ENCODE peak calls at places on chromosome 16, in four cellular contexts. P, Q, G and H are unnamed samples.
A peak's percentile ranks its signal among the peaks of the same experiment; 100 is the strongest.

GRCh38 chr16:30842971-30843370 is 50.9 kb downstream of the BCL7C start:
- DNase-seq in P (no peak), Q (no peak), G (no peak), H (no peak)

GRCh38 chr16:88773812-88774291 is 11.2 kb downstream of the PIEZO1 start:
- DNase-seq in P (no peak), Q (peak; percentile 81), G (peak; percentile 46), H (no peak)

GRCh38 chr16:22318690-22319358 is 21.6 kb downstream of the POLR3E start:
- DNase-seq in P (no peak), Q (no peak), G (peak; percentile 43), H (no peak)

GRCh38 chr16:27237229-27238015 is 31.1 kb downstream of the NSMCE1 start:
- DNase-seq in P (no peak), Q (no peak), G (peak; percentile 42), H (peak; percentile 49)

GRCh38 chr16:71368958-71369357 is 10.4 kb downstream of the CALB2 start:
- DNase-seq in P (no peak), Q (no peak), G (no peak), H (no peak)

GRCh38 chr16:11016524-11016988 is 72.2 kb downstream of the CLEC16A start:
- DNase-seq in P (no peak), Q (no peak), G (no peak), H (no peak)

GRCh38 chr16:49588061-49588460 is 214.5 kb downstream of the C16orf78 start:
- DNase-seq in P (no peak), Q (no peak), G (peak; percentile 5), H (no peak)

GRCh38 chr16:31113420-31114124 is 3.9 kb upstream of the KAT8 start:
- DNase-seq in P (no peak), Q (no peak), G (no peak), H (no peak)

GRCh38 chr16:89607453-89607852 is 6.0 kb upstream of the DPEP1 start:
- DNase-seq in P (no peak), Q (no peak), G (no peak), H (no peak)

GRCh38 chr16:21233521-21234150 is at the start of gene ANKS4B:
- DNase-seq in P (no peak), Q (no peak), G (peak; percentile 29), H (no peak)

GRCh38 chr16:24022797-24023196 is 187.0 kb downstream of the PRKCB start:
- DNase-seq in P (no peak), Q (no peak), G (no peak), H (no peak)

GRCh38 chr16:77807-78443 is at the start of gene MPG:
- DNase-seq in P (no peak), Q (peak; percentile 87), G (peak; percentile 87), H (peak; percentile 77)

GRCh38 chr16:77273-77806 is 685 bp upstream of the MPG start:
- DNase-seq in P (no peak), Q (peak; percentile 38), G (peak; percentile 39), H (no peak)

GRCh38 chr16:76535-77272 is 1.3 kb upstream of the MPG start:
- DNase-seq in P (no peak), Q (no peak), G (peak; percentile 66), H (no peak)

GRCh38 chr16:79146-80054 is 1.4 kb downstream of the MPG start:
- DNase-seq in P (no peak), Q (no peak), G (no peak), H (no peak)

GRCh38 chr16:78444-79145 is 570 bp downstream of the MPG start:
- DNase-seq in P (no peak), Q (peak; percentile 54), G (no peak), H (no peak)
- H3K4me1 ChIP-seq in P (peaks cover 42% of the 10 kb centered on the region), Q (peaks cover 25% of the 10 kb centered on the region), G (peaks cover 67% of the 10 kb centered on the region), H (peaks cover 12% of the 10 kb centered on the region)

DNA sequence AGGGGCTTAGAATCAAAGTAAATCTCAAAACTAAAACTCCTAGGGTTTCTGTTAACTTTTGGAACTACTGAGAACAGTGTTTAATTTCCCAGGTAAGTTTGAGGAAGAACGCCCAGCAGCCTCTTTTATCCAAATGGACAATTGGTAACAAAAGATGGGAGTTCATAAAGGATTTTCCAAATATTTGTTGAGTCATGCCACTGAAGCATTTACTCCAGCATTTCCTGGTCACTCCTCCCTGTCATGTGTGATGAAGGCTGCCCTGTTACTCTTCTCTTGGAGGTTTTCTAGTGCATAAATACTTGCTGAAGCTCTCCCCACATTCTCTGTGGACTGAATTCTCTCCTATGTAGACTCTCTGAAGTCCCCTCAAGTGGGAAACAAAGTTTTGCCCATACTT is 16.5 kb downstream of the ZNF75A start:
- DNase-seq in P (no peak), Q (no peak), G (no peak), H (no peak)
- TF ChIP-seq CTCF in P (no peak), Q (no peak), G (no peak), H (no peak)

DNA sequence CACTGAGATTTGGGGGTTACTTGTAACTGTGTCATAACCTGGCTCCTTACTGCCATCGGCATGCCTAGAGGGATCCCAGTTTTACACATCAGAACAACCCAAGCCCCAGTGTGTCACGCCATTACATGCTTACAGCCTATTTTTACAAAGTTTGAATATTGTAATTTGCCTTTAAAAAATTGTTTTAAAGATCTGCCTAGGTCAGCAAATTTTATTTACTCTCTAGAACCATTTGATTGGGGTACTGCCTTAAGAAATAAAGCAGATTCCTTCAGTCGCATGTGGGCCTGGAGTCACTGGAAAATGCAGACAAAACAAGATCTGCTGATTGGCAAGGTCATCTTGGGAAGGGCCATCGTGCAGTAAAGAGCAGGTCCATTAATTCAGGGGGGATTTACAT is 566.9 kb downstream of the WWOX start:
- DNase-seq in P (no peak), Q (no peak), G (no peak), H (no peak)
- H3K27ac ChIP-seq in P (no peak overlapping the region), Q (no peak overlapping the region), G (no peak overlapping the region), H (no peak overlapping the region)

GRCh38 chr16:73051216-73051615 is 3.3 kb upstream of the ZFHX3 start:
- DNase-seq in P (no peak), Q (no peak), G (no peak), H (no peak)
- H3K4me1 ChIP-seq in P (peaks cover 61% of the 10 kb centered on the region), Q (peaks cover 68% of the 10 kb centered on the region), G (peaks cover 92% of the 10 kb centered on the region), H (peaks cover 6% of the 10 kb centered on the region)

GRCh38 chr16:85473326-85473725 is 139.8 kb upstream of the GSE1 start:
- DNase-seq in P (no peak), Q (no peak), G (no peak), H (no peak)
- TF ChIP-seq CTCF in P (no peak), Q (no peak), G (no peak), H (no peak)

GRCh38 chr16:78605548-78606097 is 506.2 kb downstream of the WWOX start:
- DNase-seq in P (no peak), Q (no peak), G (no peak), H (no peak)
- H3K27ac ChIP-seq in P (no peak overlapping the region), Q (no peak overlapping the region), G (no peak overlapping the region), H (no peak overlapping the region)

GRCh38 chr16:85611205-85611454 is 2.0 kb upstream of the GSE1 start:
- DNase-seq in P (no peak), Q (peak; percentile 55), G (no peak), H (no peak)
- H3K4me1 ChIP-seq in P (peaks cover 42% of the 10 kb centered on the region), Q (peaks cover 52% of the 10 kb centered on the region), G (peaks cover 100% of the 10 kb centered on the region), H (peaks cover 22% of the 10 kb centered on the region)

GRCh38 chr16:66923866-66924265 is 1.5 kb downstream of the RRAD start:
- DNase-seq in P (no peak), Q (no peak), G (no peak), H (no peak)

GRCh38 chr16:66923247-66923851 is 2.0 kb downstream of the RRAD start:
- DNase-seq in P (no peak), Q (no peak), G (no peak), H (no peak)

GRCh38 chr16:66926171-66926570 is 836 bp upstream of the RRAD start:
- DNase-seq in P (no peak), Q (no peak), G (peak; percentile 40), H (no peak)

GRCh38 chr16:66925322-66925840 is at the start of gene RRAD:
- DNase-seq in P (no peak), Q (peak; percentile 60), G (no peak), H (no peak)

DNA sequence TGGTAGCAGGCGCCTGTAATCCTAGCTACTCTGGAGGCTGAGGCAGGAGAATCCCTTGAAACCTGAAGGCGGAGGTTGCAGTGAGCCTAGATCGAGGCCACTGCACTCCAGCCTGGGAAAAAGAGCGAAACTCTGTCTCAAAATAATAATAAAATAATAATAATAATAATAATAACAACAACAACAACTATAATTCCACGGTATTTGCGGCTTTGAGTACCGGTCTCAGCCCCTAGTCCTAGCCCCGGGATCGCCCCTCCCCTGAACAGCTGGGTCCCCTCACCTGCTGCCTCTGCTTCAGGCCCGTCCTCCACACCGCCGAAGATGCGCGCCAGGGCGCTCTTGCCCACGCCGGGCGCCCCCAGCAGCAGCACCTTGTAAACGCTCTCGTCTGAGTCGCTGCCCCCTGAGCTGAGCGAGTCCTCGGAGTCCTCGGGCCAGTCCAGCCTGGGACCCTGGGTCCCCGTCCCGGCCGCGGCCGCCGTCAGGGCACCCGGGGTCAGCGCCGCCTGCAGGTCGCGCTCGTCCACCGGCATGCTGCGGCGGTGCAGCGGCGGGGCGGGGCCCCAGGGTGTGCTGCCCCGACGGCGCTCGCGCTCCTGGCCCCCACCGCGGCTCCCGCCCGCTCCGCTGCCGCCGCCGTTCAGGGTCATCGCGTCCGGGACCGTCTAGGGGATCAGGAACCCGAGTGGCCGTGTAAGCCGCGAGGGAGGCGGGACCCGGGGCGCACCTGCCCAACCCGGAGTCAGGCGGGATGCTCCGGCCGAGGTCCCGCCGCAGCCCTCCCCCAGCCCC is 611 bp downstream of the RRAD start:
- DNase-seq in P (no peak), Q (peak; percentile 83), G (peak; percentile 49), H (no peak)
- TF ChIP-seq CTCF in P (peak; percentile 77), Q (peak; percentile 28), G (no peak), H (no peak)

GRCh38 chr16:85220125-85220839 is 108.0 kb upstream of the CIBAR2 start:
- DNase-seq in P (no peak), Q (no peak), G (peak; percentile 84), H (peak; percentile 65)
- H3K27ac ChIP-seq in P (peak overlapping the region; percentile 51), Q (peak overlapping the region; percentile 57), G (peak overlapping the region; percentile 55), H (peak overlapping the region; percentile 74)